ENCODE peak calls at places on chromosome 2, in five cellular contexts. C is M059J; W is ELR; Z is activated naive CD8-positive, alpha-beta T cell treated with anti-CD3 and anti-CD28 coated beads, Interleukin-2, amount 50 U/mL, for 24 hours; R is hippocampal formation. N is an unnamed sample.

GRCh38 chr2:224948859-224949258 is 93.4 kb downstream of the DOCK10 start:
- DNase-seq in C (peak), W (peak), Z (no peak), R (no peak), N (no peak)

GRCh38 chr2:172472441-172473051 is 45.2 kb downstream of the ITGA6 start:
- DNase-seq in C (no peak), W (no peak), Z (no peak), R (no peak), N (no peak)

GRCh38 chr2:55952415-55952814 is 28.8 kb upstream of the EFEMP1 start:
- DNase-seq in C (no peak), W (no peak), Z (no peak), R (no peak), N (no peak)

GRCh38 chr2:199862779-199863178 is 11.8 kb upstream of the FTCDNL1 start:
- DNase-seq in C (peak), W (peak), Z (no peak), R (no peak), N (no peak)

GRCh38 chr2:12162269-12163247 is 416.1 kb downstream of the LPIN1 start:
- DNase-seq in C (no peak), W (no peak), Z (no peak), R (no peak), N (no peak)

GRCh38 chr2:180944372-180944771 is 36.0 kb upstream of the UBE2E3 start:
- DNase-seq in C (no peak), W (no peak), Z (no peak), R (no peak), N (no peak)

GRCh38 chr2:210454336-210454735 is 22.2 kb downstream of the LANCL1 start:
- DNase-seq in C (no peak), W (no peak), Z (no peak), R (peak), N (no peak)

GRCh38 chr2:18987592-18988073 is 370.8 kb downstream of the OSR1 start:
- DNase-seq in C (peak), W (peak), Z (no peak), R (peak), N (no peak)

GRCh38 chr2:23679044-23679443 is 247.9 kb downstream of the ATAD2B start:
- DNase-seq in C (no peak), W (no peak), Z (no peak), R (no peak), N (no peak)

GRCh38 chr2:28587526-28588230 is 91.8 kb downstream of the PLB1 start:
- DNase-seq in C (no peak), W (no peak), Z (no peak), R (no peak), N (no peak)

GRCh38 chr2:84435331-84436081 is 23.6 kb downstream of the SUCLG1 start:
- DNase-seq in C (peak), W (peak), Z (no peak), R (peak), N (no peak)

GRCh38 chr2:223905996-223906395 is 39.1 kb downstream of the WDFY1 start:
- DNase-seq in C (no peak), W (no peak), Z (no peak), R (no peak), N (no peak)

GRCh38 chr2:46125798-46126197 is 171.4 kb upstream of the EPAS1 start:
- DNase-seq in C (no peak), W (no peak), Z (no peak), R (no peak), N (no peak)

GRCh38 chr2:23669413-23670244 is 257.3 kb downstream of the ATAD2B start:
- DNase-seq in C (peak), W (no peak), Z (no peak), R (peak), N (no peak)

GRCh38 chr2:193331701-193332100 is 1137.0 kb upstream of the TMEFF2 start:
- DNase-seq in C (no peak), W (no peak), Z (no peak), R (no peak), N (no peak)

GRCh38 chr2:144459937-144460336 is 60.0 kb downstream of the ZEB2 start:
- DNase-seq in C (no peak), W (peak), Z (no peak), R (no peak), N (no peak)

GRCh38 chr2:145812163-145812554 is 1292.2 kb upstream of the ZEB2 start:
- DNase-seq in C (no peak), W (no peak), Z (no peak), R (no peak), N (no peak)

GRCh38 chr2:197871780-197872456 is 67.5 kb downstream of the PLCL1 start:
- DNase-seq in C (no peak), W (no peak), Z (no peak), R (no peak), N (no peak)

GRCh38 chr2:29811378-29811777 is 110.0 kb downstream of the ALK start:
- DNase-seq in C (peak), W (peak), Z (no peak), R (no peak), N (no peak)

GRCh38 chr2:202221873-202222272 is 16.5 kb downstream of the SUMO1 start:
- DNase-seq in C (peak), W (peak), Z (no peak), R (no peak), N (no peak)

N was measured in glutamatergic neuron.